ENCODE peak calls at places on chromosome 5, in five cellular contexts. One of them, this sample, is unnamed.

GRCh38 chr5:68011259-68011760 is 204.2 kb upstream of the PIK3R1 start:
- DNase-seq in foreskin keratinocyte: no peak
- DNase-seq in CD4-positive, alpha-beta T cell: no peak
- DNase-seq in stimulated activated CD8-positive, alpha-beta memory T cell treated with anti-CD3 and anti-CD28 coated beads, Interleukin-4, amount 100 ng/mL, for 4 hours: no peak
- DNase-seq in RPMI7951: no peak
- DNase-seq in this sample: no peak

GRCh38 chr5:32190094-32190493 is 16.0 kb upstream of the GOLPH3 start:
- DNase-seq in foreskin keratinocyte: no peak
- DNase-seq in CD4-positive, alpha-beta T cell: no peak
- DNase-seq in stimulated activated CD8-positive, alpha-beta memory T cell treated with anti-CD3 and anti-CD28 coated beads, Interleukin-4, amount 100 ng/mL, for 4 hours: no peak
- DNase-seq in RPMI7951: peak
- DNase-seq in this sample: no peak

GRCh38 chr5:114101153-114101552 is 260.7 kb upstream of the KCNN2 start:
- DNase-seq in foreskin keratinocyte: peak
- DNase-seq in CD4-positive, alpha-beta T cell: no peak
- DNase-seq in stimulated activated CD8-positive, alpha-beta memory T cell treated with anti-CD3 and anti-CD28 coated beads, Interleukin-4, amount 100 ng/mL, for 4 hours: no peak
- DNase-seq in RPMI7951: peak
- DNase-seq in this sample: no peak

GRCh38 chr5:157371655-157372471 is 88.2 kb upstream of the NIPAL4 start:
- DNase-seq in foreskin keratinocyte: no peak
- DNase-seq in CD4-positive, alpha-beta T cell: no peak
- DNase-seq in stimulated activated CD8-positive, alpha-beta memory T cell treated with anti-CD3 and anti-CD28 coated beads, Interleukin-4, amount 100 ng/mL, for 4 hours: no peak
- DNase-seq in RPMI7951: no peak
- DNase-seq in this sample: no peak

GRCh38 chr5:81657386-81657785 is 93.5 kb downstream of the SSBP2 start:
- DNase-seq in foreskin keratinocyte: no peak
- DNase-seq in CD4-positive, alpha-beta T cell: no peak
- DNase-seq in stimulated activated CD8-positive, alpha-beta memory T cell treated with anti-CD3 and anti-CD28 coated beads, Interleukin-4, amount 100 ng/mL, for 4 hours: no peak
- DNase-seq in RPMI7951: peak
- DNase-seq in this sample: no peak

GRCh38 chr5:5221731-5222130 is 81.6 kb downstream of the ADAMTS16 start:
- DNase-seq in foreskin keratinocyte: no peak
- DNase-seq in CD4-positive, alpha-beta T cell: no peak
- DNase-seq in stimulated activated CD8-positive, alpha-beta memory T cell treated with anti-CD3 and anti-CD28 coated beads, Interleukin-4, amount 100 ng/mL, for 4 hours: no peak
- DNase-seq in RPMI7951: peak
- DNase-seq in this sample: no peak

GRCh38 chr5:161975350-161975749 is 92.2 kb upstream of the GABRG2 start:
- DNase-seq in foreskin keratinocyte: no peak
- DNase-seq in CD4-positive, alpha-beta T cell: no peak
- DNase-seq in stimulated activated CD8-positive, alpha-beta memory T cell treated with anti-CD3 and anti-CD28 coated beads, Interleukin-4, amount 100 ng/mL, for 4 hours: no peak
- DNase-seq in RPMI7951: no peak
- DNase-seq in this sample: no peak

GRCh38 chr5:171586436-171586835 is 167.0 kb downstream of the FGF18 start:
- DNase-seq in foreskin keratinocyte: no peak
- DNase-seq in CD4-positive, alpha-beta T cell: no peak
- DNase-seq in stimulated activated CD8-positive, alpha-beta memory T cell treated with anti-CD3 and anti-CD28 coated beads, Interleukin-4, amount 100 ng/mL, for 4 hours: no peak
- DNase-seq in RPMI7951: no peak
- DNase-seq in this sample: no peak

GRCh38 chr5:96348536-96348935 is 84.5 kb downstream of the PCSK1 start:
- DNase-seq in foreskin keratinocyte: no peak
- DNase-seq in CD4-positive, alpha-beta T cell: no peak
- DNase-seq in stimulated activated CD8-positive, alpha-beta memory T cell treated with anti-CD3 and anti-CD28 coated beads, Interleukin-4, amount 100 ng/mL, for 4 hours: no peak
- DNase-seq in RPMI7951: no peak
- DNase-seq in this sample: no peak

GRCh38 chr5:76283670-76284069 is 119.4 kb upstream of the IQGAP2 start:
- DNase-seq in foreskin keratinocyte: peak
- DNase-seq in CD4-positive, alpha-beta T cell: no peak
- DNase-seq in stimulated activated CD8-positive, alpha-beta memory T cell treated with anti-CD3 and anti-CD28 coated beads, Interleukin-4, amount 100 ng/mL, for 4 hours: no peak
- DNase-seq in RPMI7951: no peak
- DNase-seq in this sample: no peak

GRCh38 chr5:146891511-146891910 is 13.0 kb upstream of the PPP2R2B start:
- DNase-seq in foreskin keratinocyte: no peak
- DNase-seq in CD4-positive, alpha-beta T cell: no peak
- DNase-seq in stimulated activated CD8-positive, alpha-beta memory T cell treated with anti-CD3 and anti-CD28 coated beads, Interleukin-4, amount 100 ng/mL, for 4 hours: no peak
- DNase-seq in RPMI7951: no peak
- DNase-seq in this sample: no peak

GRCh38 chr5:139138109-139138508 is 60.1 kb downstream of the SIL1 start:
- DNase-seq in foreskin keratinocyte: no peak
- DNase-seq in CD4-positive, alpha-beta T cell: no peak
- DNase-seq in stimulated activated CD8-positive, alpha-beta memory T cell treated with anti-CD3 and anti-CD28 coated beads, Interleukin-4, amount 100 ng/mL, for 4 hours: no peak
- DNase-seq in RPMI7951: peak
- DNase-seq in this sample: no peak

GRCh38 chr5:157339409-157339808 is 73.5 kb downstream of the CYFIP2 start:
- DNase-seq in foreskin keratinocyte: no peak
- DNase-seq in CD4-positive, alpha-beta T cell: no peak
- DNase-seq in stimulated activated CD8-positive, alpha-beta memory T cell treated with anti-CD3 and anti-CD28 coated beads, Interleukin-4, amount 100 ng/mL, for 4 hours: no peak
- DNase-seq in RPMI7951: no peak
- DNase-seq in this sample: no peak

GRCh38 chr5:134374234-134374633 is 2.9 kb downstream of the UBE2B start:
- DNase-seq in foreskin keratinocyte: no peak
- DNase-seq in CD4-positive, alpha-beta T cell: no peak
- DNase-seq in stimulated activated CD8-positive, alpha-beta memory T cell treated with anti-CD3 and anti-CD28 coated beads, Interleukin-4, amount 100 ng/mL, for 4 hours: no peak
- DNase-seq in RPMI7951: no peak
- DNase-seq in this sample: no peak

GRCh38 chr5:40277161-40277906 is 402.4 kb upstream of the PTGER4 start:
- DNase-seq in foreskin keratinocyte: no peak
- DNase-seq in CD4-positive, alpha-beta T cell: no peak
- DNase-seq in stimulated activated CD8-positive, alpha-beta memory T cell treated with anti-CD3 and anti-CD28 coated beads, Interleukin-4, amount 100 ng/mL, for 4 hours: no peak
- DNase-seq in RPMI7951: no peak
- DNase-seq in this sample: no peak

GRCh38 chr5:135033026-135033861 is 784 bp downstream of the PITX1 start:
- DNase-seq in foreskin keratinocyte: peak
- DNase-seq in CD4-positive, alpha-beta T cell: no peak
- DNase-seq in stimulated activated CD8-positive, alpha-beta memory T cell treated with anti-CD3 and anti-CD28 coated beads, Interleukin-4, amount 100 ng/mL, for 4 hours: no peak
- DNase-seq in RPMI7951: peak
- DNase-seq in this sample: no peak

GRCh38 chr5:73763300-73764032 is 137.5 kb downstream of the ARHGEF28 start:
- DNase-seq in foreskin keratinocyte: no peak
- DNase-seq in CD4-positive, alpha-beta T cell: no peak
- DNase-seq in stimulated activated CD8-positive, alpha-beta memory T cell treated with anti-CD3 and anti-CD28 coated beads, Interleukin-4, amount 100 ng/mL, for 4 hours: no peak
- DNase-seq in RPMI7951: peak
- DNase-seq in this sample: no peak

GRCh38 chr5:3194684-3195083 is 400.9 kb upstream of the IRX1 start:
- DNase-seq in foreskin keratinocyte: no peak
- DNase-seq in CD4-positive, alpha-beta T cell: no peak
- DNase-seq in stimulated activated CD8-positive, alpha-beta memory T cell treated with anti-CD3 and anti-CD28 coated beads, Interleukin-4, amount 100 ng/mL, for 4 hours: no peak
- DNase-seq in RPMI7951: no peak
- DNase-seq in this sample: no peak

GRCh38 chr5:462051-462481 is 19.1 kb downstream of the EXOC3 start:
- DNase-seq in foreskin keratinocyte: no peak
- DNase-seq in CD4-positive, alpha-beta T cell: no peak
- DNase-seq in stimulated activated CD8-positive, alpha-beta memory T cell treated with anti-CD3 and anti-CD28 coated beads, Interleukin-4, amount 100 ng/mL, for 4 hours: no peak
- DNase-seq in RPMI7951: no peak
- DNase-seq in this sample: no peak

GRCh38 chr5:150022163-150022540 is 21.6 kb downstream of the HMGXB3 start:
- DNase-seq in foreskin keratinocyte: peak
- DNase-seq in CD4-positive, alpha-beta T cell: no peak
- DNase-seq in stimulated activated CD8-positive, alpha-beta memory T cell treated with anti-CD3 and anti-CD28 coated beads, Interleukin-4, amount 100 ng/mL, for 4 hours: no peak
- DNase-seq in RPMI7951: peak
- DNase-seq in this sample: no peak

GRCh38 chr5:73437126-73438047 is 11.2 kb downstream of the FOXD1 start:
- DNase-seq in foreskin keratinocyte: no peak
- DNase-seq in CD4-positive, alpha-beta T cell: no peak
- DNase-seq in stimulated activated CD8-positive, alpha-beta memory T cell treated with anti-CD3 and anti-CD28 coated beads, Interleukin-4, amount 100 ng/mL, for 4 hours: no peak
- DNase-seq in RPMI7951: peak
- DNase-seq in this sample: no peak

GRCh38 chr5:135364416-135365262 is 34.4 kb downstream of the MACROH2A1 start:
- DNase-seq in foreskin keratinocyte: no peak
- DNase-seq in CD4-positive, alpha-beta T cell: no peak
- DNase-seq in stimulated activated CD8-positive, alpha-beta memory T cell treated with anti-CD3 and anti-CD28 coated beads, Interleukin-4, amount 100 ng/mL, for 4 hours: no peak
- DNase-seq in RPMI7951: no peak
- DNase-seq in this sample: no peak

GRCh38 chr5:170861295-170861854 is 443 bp upstream of the RANBP17 start:
- DNase-seq in foreskin keratinocyte: no peak
- DNase-seq in CD4-positive, alpha-beta T cell: no peak
- DNase-seq in stimulated activated CD8-positive, alpha-beta memory T cell treated with anti-CD3 and anti-CD28 coated beads, Interleukin-4, amount 100 ng/mL, for 4 hours: no peak
- DNase-seq in RPMI7951: no peak
- DNase-seq in this sample: no peak

GRCh38 chr5:134547579-134547978 is 22.1 kb downstream of the JADE2 start:
- DNase-seq in foreskin keratinocyte: no peak
- DNase-seq in CD4-positive, alpha-beta T cell: no peak
- DNase-seq in stimulated activated CD8-positive, alpha-beta memory T cell treated with anti-CD3 and anti-CD28 coated beads, Interleukin-4, amount 100 ng/mL, for 4 hours: no peak
- DNase-seq in RPMI7951: peak
- DNase-seq in this sample: no peak

GRCh38 chr5:91311697-91312501 is 71.2 kb downstream of the ARRDC3 start:
- DNase-seq in foreskin keratinocyte: peak
- DNase-seq in CD4-positive, alpha-beta T cell: peak
- DNase-seq in stimulated activated CD8-positive, alpha-beta memory T cell treated with anti-CD3 and anti-CD28 coated beads, Interleukin-4, amount 100 ng/mL, for 4 hours: peak
- DNase-seq in RPMI7951: peak
- DNase-seq in this sample: peak

GRCh38 chr5:75006821-75007536 is 45.4 kb downstream of the GCNT4 start:
- DNase-seq in foreskin keratinocyte: no peak
- DNase-seq in CD4-positive, alpha-beta T cell: no peak
- DNase-seq in stimulated activated CD8-positive, alpha-beta memory T cell treated with anti-CD3 and anti-CD28 coated beads, Interleukin-4, amount 100 ng/mL, for 4 hours: no peak
- DNase-seq in RPMI7951: no peak
- DNase-seq in this sample: no peak

GRCh38 chr5:24819841-24820240 is 175.1 kb upstream of the CDH10 start:
- DNase-seq in foreskin keratinocyte: no peak
- DNase-seq in CD4-positive, alpha-beta T cell: no peak
- DNase-seq in stimulated activated CD8-positive, alpha-beta memory T cell treated with anti-CD3 and anti-CD28 coated beads, Interleukin-4, amount 100 ng/mL, for 4 hours: no peak
- DNase-seq in RPMI7951: no peak
- DNase-seq in this sample: no peak

GRCh38 chr5:4513381-4513780 is 626.7 kb upstream of the ADAMTS16 start:
- DNase-seq in foreskin keratinocyte: no peak
- DNase-seq in CD4-positive, alpha-beta T cell: no peak
- DNase-seq in stimulated activated CD8-positive, alpha-beta memory T cell treated with anti-CD3 and anti-CD28 coated beads, Interleukin-4, amount 100 ng/mL, for 4 hours: no peak
- DNase-seq in RPMI7951: no peak
- DNase-seq in this sample: no peak

GRCh38 chr5:16550316-16550952 is 66.4 kb downstream of the RETREG1 start:
- DNase-seq in foreskin keratinocyte: no peak
- DNase-seq in CD4-positive, alpha-beta T cell: no peak
- DNase-seq in stimulated activated CD8-positive, alpha-beta memory T cell treated with anti-CD3 and anti-CD28 coated beads, Interleukin-4, amount 100 ng/mL, for 4 hours: no peak
- DNase-seq in RPMI7951: peak
- DNase-seq in this sample: no peak

GRCh38 chr5:131281133-131281867 is 17.4 kb downstream of the CDC42SE2 start:
- DNase-seq in foreskin keratinocyte: no peak
- DNase-seq in CD4-positive, alpha-beta T cell: no peak
- DNase-seq in stimulated activated CD8-positive, alpha-beta memory T cell treated with anti-CD3 and anti-CD28 coated beads, Interleukin-4, amount 100 ng/mL, for 4 hours: no peak
- DNase-seq in RPMI7951: no peak
- DNase-seq in this sample: no peak

GRCh38 chr5:168679515-168679920 is 100.3 kb upstream of the PANK3 start:
- DNase-seq in foreskin keratinocyte: peak
- DNase-seq in CD4-positive, alpha-beta T cell: peak
- DNase-seq in stimulated activated CD8-positive, alpha-beta memory T cell treated with anti-CD3 and anti-CD28 coated beads, Interleukin-4, amount 100 ng/mL, for 4 hours: peak
- DNase-seq in RPMI7951: peak
- DNase-seq in this sample: peak

GRCh38 chr5:41433552-41434181 is 76.7 kb downstream of the PLCXD3 start:
- DNase-seq in foreskin keratinocyte: no peak
- DNase-seq in CD4-positive, alpha-beta T cell: no peak
- DNase-seq in stimulated activated CD8-positive, alpha-beta memory T cell treated with anti-CD3 and anti-CD28 coated beads, Interleukin-4, amount 100 ng/mL, for 4 hours: no peak
- DNase-seq in RPMI7951: no peak
- DNase-seq in this sample: no peak

GRCh38 chr5:107320851-107321250 is 349.9 kb downstream of the EFNA5 start:
- DNase-seq in foreskin keratinocyte: no peak
- DNase-seq in CD4-positive, alpha-beta T cell: no peak
- DNase-seq in stimulated activated CD8-positive, alpha-beta memory T cell treated with anti-CD3 and anti-CD28 coated beads, Interleukin-4, amount 100 ng/mL, for 4 hours: no peak
- DNase-seq in RPMI7951: no peak
- DNase-seq in this sample: no peak

GRCh38 chr5:168430303-168430702 is 56.0 kb upstream of the RARS1 start:
- DNase-seq in foreskin keratinocyte: no peak
- DNase-seq in CD4-positive, alpha-beta T cell: no peak
- DNase-seq in stimulated activated CD8-positive, alpha-beta memory T cell treated with anti-CD3 and anti-CD28 coated beads, Interleukin-4, amount 100 ng/mL, for 4 hours: no peak
- DNase-seq in RPMI7951: no peak
- DNase-seq in this sample: no peak

GRCh38 chr5:179269781-179270543 is 75.3 kb downstream of the ADAMTS2 start:
- DNase-seq in foreskin keratinocyte: no peak
- DNase-seq in CD4-positive, alpha-beta T cell: no peak
- DNase-seq in stimulated activated CD8-positive, alpha-beta memory T cell treated with anti-CD3 and anti-CD28 coated beads, Interleukin-4, amount 100 ng/mL, for 4 hours: no peak
- DNase-seq in RPMI7951: peak
- DNase-seq in this sample: no peak

GRCh38 chr5:37926732-37927131 is 86.9 kb upstream of the GDNF start:
- DNase-seq in foreskin keratinocyte: peak
- DNase-seq in CD4-positive, alpha-beta T cell: no peak
- DNase-seq in stimulated activated CD8-positive, alpha-beta memory T cell treated with anti-CD3 and anti-CD28 coated beads, Interleukin-4, amount 100 ng/mL, for 4 hours: no peak
- DNase-seq in RPMI7951: peak
- DNase-seq in this sample: no peak

GRCh38 chr5:133457956-133458355 is 154.4 kb downstream of the FSTL4 start:
- DNase-seq in foreskin keratinocyte: no peak
- DNase-seq in CD4-positive, alpha-beta T cell: no peak
- DNase-seq in stimulated activated CD8-positive, alpha-beta memory T cell treated with anti-CD3 and anti-CD28 coated beads, Interleukin-4, amount 100 ng/mL, for 4 hours: no peak
- DNase-seq in RPMI7951: no peak
- DNase-seq in this sample: no peak

This sample was measured in brain pericyte.